ENCODE peak calls at places on chromosomes 3 and 15, in nine cellular contexts. B, U, V, M, I, Y, Z, E and W are unnamed samples.

GRCh38 chr3:27093771-27094170 is 275.4 kb downstream of the NEK10 start:
- DNase-seq in I (no peak), U (no peak), E (no peak), V (peak; percentile 3), M (no peak), B (no peak), Z (no peak), Y (no peak), W (no peak)

GRCh38 chr3:78895528-78895927 is 872.3 kb downstream of the ROBO1 start:
- DNase-seq in Z (no peak), V (no peak), M (no peak), B (no peak), Y (no peak), I (no peak), E (no peak), U (no peak), W (no peak)

GRCh38 chr3:130661116-130661515 is 85.5 kb downstream of the PIK3R4 start:
- DNase-seq in I (no peak), B (no peak), V (no peak), Y (no peak), E (no peak), M (no peak), U (no peak), Z (no peak), W (no peak)

GRCh38 chr15:51589881-51590570 is 32.5 kb downstream of the DMXL2 start:
- DNase-seq in Y (no peak), B (no peak), Z (no peak), M (no peak), I (no peak), V (no peak), E (no peak), U (no peak), W (no peak)

GRCh38 chr15:34726407-34727100 is 28.2 kb downstream of the GJD2 start:
- DNase-seq in Y (no peak), I (no peak), U (no peak), V (no peak), M (no peak), B (no peak), Z (no peak), E (no peak), W (no peak)

GRCh38 chr15:89724621-89725020 is 26.4 kb downstream of the MESP1 start:
- DNase-seq in I (no peak), V (no peak), B (no peak), Z (no peak), E (no peak), Y (no peak), U (no peak), M (no peak), W (no peak)

GRCh38 chr3:16148783-16149182 is 25.7 kb upstream of the GALNT15 start:
- DNase-seq in Z (no peak), M (no peak), B (no peak), U (no peak), I (no peak), Y (no peak), V (peak; percentile 73), E (no peak), W (no peak)

GRCh38 chr3:150236683-150237082 is 171.4 kb upstream of the TSC22D2 start:
- DNase-seq in Y (no peak), U (no peak), I (no peak), V (no peak), E (no peak), B (no peak), Z (no peak), M (no peak), W (no peak)

GRCh38 chr15:82174471-82174870 is 88.1 kb downstream of the EFL1 start:
- DNase-seq in I (no peak), V (no peak), Y (no peak), E (no peak), Z (no peak), U (no peak), B (no peak), M (no peak), W (no peak)

GRCh38 chr3:174439621-174440349 is 419.3 kb upstream of the NAALADL2 start:
- DNase-seq in B (no peak), Z (no peak), V (peak; percentile 96), I (peak; percentile 10), Y (no peak), E (no peak), U (no peak), M (no peak), W (no peak)

GRCh38 chr3:150540297-150540696 is 6.0 kb downstream of the SERP1 start:
- DNase-seq in B (no peak), I (no peak), E (no peak), U (no peak), Y (no peak), M (no peak), Z (no peak), V (no peak), W (no peak)

GRCh38 chr15:61084944-61085367 is 144.1 kb downstream of the RORA start:
- DNase-seq in M (no peak), U (no peak), Y (peak; percentile 2), Z (peak; percentile 24), V (no peak), E (no peak), I (peak; percentile 62), B (no peak), W (no peak)

GRCh38 chr15:101009176-101009575 is 90.0 kb downstream of the LRRK1 start:
- DNase-seq in Y (no peak), U (peak; percentile 46), B (no peak), I (no peak), V (no peak), Z (no peak), M (peak; percentile 2), E (no peak), W (peak; percentile 27)

GRCh38 chr3:4416961-4417360 is 50.1 kb downstream of the SUMF1 start:
- DNase-seq in E (no peak), Z (no peak), Y (no peak), M (no peak), I (no peak), V (no peak), U (no peak), B (no peak), W (no peak)

GRCh38 chr3:102090646-102091045 is 241.3 kb downstream of the NFKBIZ start:
- DNase-seq in Z (no peak), I (no peak), Y (no peak), V (no peak), E (no peak), M (no peak), U (no peak), B (no peak), W (no peak)

GRCh38 chr3:69739204-69740102 is at the start of gene MITF:
- DNase-seq in E (no peak), M (peak; percentile 95), Y (peak; percentile 81), V (peak; percentile 71), Z (peak; percentile 75), I (peak; percentile 82), B (peak; percentile 61), U (peak; percentile 65), W (peak; percentile 88)

GRCh38 chr3:162213196-162213595 is 716.6 kb downstream of the OTOL1 start:
- DNase-seq in V (no peak), E (no peak), Z (no peak), M (no peak), B (no peak), U (no peak), Y (no peak), I (no peak), W (no peak)

GRCh38 chr3:102722317-102722716 is 287.5 kb downstream of the ZPLD1 start:
- DNase-seq in E (no peak), B (no peak), Z (no peak), Y (no peak), I (no peak), V (no peak), U (no peak), M (no peak), W (no peak)

GRCh38 chr3:64457811-64458210 is 230.0 kb downstream of the ADAMTS9 start:
- DNase-seq in Z (no peak), B (no peak), U (no peak), E (no peak), M (no peak), Y (no peak), V (no peak), I (no peak), W (no peak)

GRCh38 chr3:137131081-137131480 is 173.3 kb downstream of the IL20RB start:
- DNase-seq in M (no peak), Z (no peak), E (no peak), I (no peak), Y (no peak), V (no peak), U (no peak), B (no peak), W (no peak)